ENCODE peak calls at places on chromosomes 7 and 10, in eight cellular contexts. K is activated effector memory CD4-positive, alpha-beta T cell treated with anti-CD3 and anti-CD28 coated beads, Interleukin-2, amount 50 U/mL, for 16 hours; E is midbrain; I is Panc1; N is AG04450; R is endothelial cell; D is NCI-H1417; M is stimulated activated naive B cell treated with anti-CD40 and anti-IgM and Interleukin-4, amounts not matched to agents 10 μg/mL and 1 μg/mL and 100 μg/mL, for 72 hours. J is an unnamed sample.

GRCh38 chr10:97497572-97498075 is 598 bp downstream of the MMS19 start:
- DNase-seq in K (peak), E (peak), I (no peak), N (peak), R (peak), D (peak), M (peak), J (no peak)

GRCh38 chr10:132647424-132647823 is 109.8 kb downstream of the INPP5A start:
- DNase-seq in K (peak), E (no peak), I (no peak), N (no peak), R (no peak), D (peak), M (no peak), J (no peak)

GRCh38 chr10:118373786-118374185 is 31.7 kb upstream of the FAM204A start:
- DNase-seq in K (no peak), E (no peak), I (no peak), N (peak), R (no peak), D (no peak), M (no peak), J (no peak)

GRCh38 chr10:77869626-77870420 is 56.7 kb downstream of the DLG5 start:
- DNase-seq in K (no peak), E (no peak), I (no peak), N (no peak), R (no peak), D (no peak), M (no peak), J (no peak)

GRCh38 chr10:79112898-79113431 is 44.2 kb downstream of the ZMIZ1 start:
- DNase-seq in K (no peak), E (no peak), I (no peak), N (no peak), R (no peak), D (no peak), M (no peak), J (no peak)

GRCh38 chr10:31129261-31129660 is 97.6 kb upstream of the ZNF438 start:
- DNase-seq in K (no peak), E (peak), I (no peak), N (peak), R (no peak), D (no peak), M (no peak), J (peak)

GRCh38 chr7:6232534-6232933 is 39.9 kb downstream of the CYTH3 start:
- DNase-seq in K (no peak), E (no peak), I (no peak), N (no peak), R (no peak), D (no peak), M (no peak), J (no peak)

GRCh38 chr10:22610595-22610994 is 103.8 kb downstream of the PIP4K2A start:
- DNase-seq in K (no peak), E (no peak), I (no peak), N (no peak), R (no peak), D (no peak), M (no peak), J (no peak)

GRCh38 chr7:132249591-132249971 is 326.7 kb downstream of the PLXNA4 start:
- DNase-seq in K (no peak), E (no peak), I (no peak), N (no peak), R (peak), D (no peak), M (no peak), J (peak)

GRCh38 chr7:32142649-32143048 is 72.4 kb upstream of the PDE1C start:
- DNase-seq in K (no peak), E (no peak), I (no peak), N (no peak), R (no peak), D (no peak), M (no peak), J (no peak)

GRCh38 chr10:11527700-11528255 is 83.7 kb downstream of the USP6NL start:
- DNase-seq in K (no peak), E (no peak), I (no peak), N (no peak), R (no peak), D (no peak), M (no peak), J (no peak)

GRCh38 chr7:31002256-31002655 is 38.5 kb downstream of the GHRHR start:
- DNase-seq in K (no peak), E (no peak), I (no peak), N (no peak), R (no peak), D (no peak), M (no peak), J (no peak)

GRCh38 chr7:81664304-81664703 is 105.5 kb downstream of the HGF start:
- DNase-seq in K (no peak), E (no peak), I (no peak), N (no peak), R (no peak), D (no peak), M (no peak), J (no peak)

GRCh38 chr10:113052076-113052830 is 102.2 kb downstream of the TCF7L2 start:
- DNase-seq in K (no peak), E (peak), I (no peak), N (no peak), R (no peak), D (no peak), M (no peak), J (no peak)

GRCh38 chr10:88292185-88292514 is 291.0 kb downstream of the RNLS start:
- DNase-seq in K (no peak), E (no peak), I (no peak), N (no peak), R (no peak), D (no peak), M (no peak), J (no peak)

GRCh38 chr10:91012502-91012901 is 91.6 kb upstream of the ANKRD1 start:
- DNase-seq in K (no peak), E (no peak), I (no peak), N (no peak), R (no peak), D (no peak), M (no peak), J (no peak)

GRCh38 chr10:132634241-132634946 is 96.8 kb downstream of the INPP5A start:
- DNase-seq in K (peak), E (no peak), I (no peak), N (no peak), R (no peak), D (no peak), M (peak), J (no peak)

GRCh38 chr7:151061241-151062110 is 2.1 kb downstream of the SLC4A2 start:
- DNase-seq in K (no peak), E (no peak), I (no peak), N (no peak), R (no peak), D (peak), M (no peak), J (no peak)

GRCh38 chr10:71156436-71156835 is 55.9 kb upstream of the UNC5B start:
- DNase-seq in K (no peak), E (no peak), I (no peak), N (no peak), R (no peak), D (no peak), M (no peak), J (no peak)

GRCh38 chr7:37942934-37943610 is 22.6 kb downstream of the EPDR1 start:
- DNase-seq in K (no peak), E (peak), I (peak), N (no peak), R (peak), D (no peak), M (no peak), J (no peak)

GRCh38 chr10:55629792-55630490 is 731.1 kb downstream of the ZWINT start:
- DNase-seq in K (no peak), E (peak), I (peak), N (no peak), R (peak), D (no peak), M (no peak), J (no peak)

GRCh38 chr7:158252081-158252836 is 335.4 kb downstream of the PTPRN2 start:
- DNase-seq in K (peak), E (peak), I (no peak), N (no peak), R (no peak), D (peak), M (no peak), J (no peak)

GRCh38 chr7:105790996-105791395 is 85.4 kb downstream of the ATXN7L1 start:
- DNase-seq in K (no peak), E (no peak), I (no peak), N (no peak), R (no peak), D (no peak), M (no peak), J (no peak)

GRCh38 chr10:62584216-62584615 is 210.0 kb downstream of the ZNF365 start:
- DNase-seq in K (no peak), E (no peak), I (no peak), N (peak), R (no peak), D (no peak), M (peak), J (no peak)

GRCh38 chr10:58023341-58024073 is 244.2 kb downstream of the IPMK start:
- DNase-seq in K (no peak), E (no peak), I (peak), N (peak), R (no peak), D (no peak), M (no peak), J (no peak)

GRCh38 chr10:84089162-84089561 is 50.1 kb upstream of the GHITM start:
- DNase-seq in K (no peak), E (no peak), I (no peak), N (no peak), R (no peak), D (no peak), M (no peak), J (no peak)

GRCh38 chr7:98681496-98681895 is 64.4 kb downstream of the NPTX2 start:
- DNase-seq in K (no peak), E (no peak), I (no peak), N (no peak), R (no peak), D (no peak), M (no peak), J (no peak)

GRCh38 chr7:158432369-158433270 is 155.0 kb downstream of the PTPRN2 start:
- DNase-seq in K (peak), E (no peak), I (peak), N (no peak), R (no peak), D (peak), M (no peak), J (no peak)

GRCh38 chr7:5699951-5700384 is 81.5 kb downstream of the RNF216 start:
- DNase-seq in K (peak), E (no peak), I (no peak), N (no peak), R (no peak), D (peak), M (peak), J (no peak)

GRCh38 chr7:118280319-118281012 is 56.0 kb downstream of the ANKRD7 start:
- DNase-seq in K (no peak), E (no peak), I (no peak), N (no peak), R (no peak), D (no peak), M (no peak), J (no peak)

GRCh38 chr10:101305241-101306230 is 48.4 kb upstream of the BTRC start:
- DNase-seq in K (no peak), E (no peak), I (no peak), N (no peak), R (no peak), D (no peak), M (no peak), J (no peak)

GRCh38 chr10:71752391-71753090 is 20.8 kb downstream of the VSIR start:
- DNase-seq in K (no peak), E (no peak), I (no peak), N (no peak), R (no peak), D (no peak), M (no peak), J (no peak)

GRCh38 chr10:79052311-79053080 is 16.3 kb upstream of the ZMIZ1 start:
- DNase-seq in K (peak), E (no peak), I (no peak), N (no peak), R (peak), D (peak), M (no peak), J (no peak)

GRCh38 chr7:69932034-69932628 is 333.9 kb downstream of the AUTS2 start:
- DNase-seq in K (no peak), E (peak), I (peak), N (peak), R (peak), D (peak), M (no peak), J (no peak)

GRCh38 chr7:28411876-28412662 is at the start of gene CREB5:
- DNase-seq in K (no peak), E (peak), I (no peak), N (no peak), R (no peak), D (no peak), M (no peak), J (no peak)

GRCh38 chr7:65979583-65980477 is 2.2 kb downstream of the GUSB start:
- DNase-seq in K (no peak), E (no peak), I (no peak), N (no peak), R (no peak), D (no peak), M (no peak), J (no peak)

GRCh38 chr10:8444630-8445029 is 390.1 kb downstream of the GATA3 start:
- DNase-seq in K (no peak), E (peak), I (no peak), N (no peak), R (peak), D (no peak), M (no peak), J (no peak)

GRCh38 chr7:49255061-49255460 is 330.7 kb downstream of the CDC14C start:
- DNase-seq in K (no peak), E (no peak), I (peak), N (no peak), R (no peak), D (no peak), M (no peak), J (no peak)

GRCh38 chr7:55019691-55020480 is 1.1 kb downstream of the EGFR start:
- DNase-seq in K (no peak), E (no peak), I (no peak), N (no peak), R (peak), D (no peak), M (no peak), J (no peak)